ENCODE peak calls at places on chromosomes 6 and 20, in eight cellular contexts. Q is ascending aorta, C is left lung, Z is uterus, J is AG04450, S is pancreas, X is cardiac fibroblast, G is tibial nerve. K is an unnamed sample.
A peak's percentile ranks its signal among the peaks of the same experiment; 100 is the strongest.

GRCh38 chr20:20806121-20806820 is 93.8 kb upstream of the RALGAPA2 start:
- DNase-seq in Q (no peak), C (no peak), Z (no peak), J (no peak), S (no peak), X (no peak), G (no peak), K (no peak)

GRCh38 chr6:12163149-12163548 is 127.0 kb upstream of the EDN1 start:
- DNase-seq in Q (no peak), C (no peak), Z (no peak), J (no peak), S (no peak), X (no peak), G (no peak), K (peak; percentile 70)

GRCh38 chr6:157101166-157101565 is 222.2 kb downstream of the TMEM242 start:
- DNase-seq in Q (no peak), C (no peak), Z (no peak), J (no peak), S (no peak), X (no peak), G (no peak), K (no peak)

GRCh38 chr6:138592698-138593097 is 93.4 kb upstream of the NHSL1 start:
- DNase-seq in Q (no peak), C (no peak), Z (no peak), J (no peak), S (no peak), X (no peak), G (no peak), K (no peak)

GRCh38 chr6:15283986-15284361 is 38.1 kb downstream of the JARID2 start:
- DNase-seq in Q (no peak), C (no peak), Z (no peak), J (no peak), S (no peak), X (peak; percentile 71), G (no peak), K (peak; percentile 79)

GRCh38 chr6:105675715-105676397 is 273.0 kb upstream of the PREP start:
- DNase-seq in Q (no peak), C (no peak), Z (no peak), J (peak; percentile 37), S (no peak), X (peak; percentile 81), G (no peak), K (peak; percentile 68)

GRCh38 chr6:41451515-41452163 is 94.5 kb upstream of the FOXP4 start:
- DNase-seq in Q (peak; percentile 25), C (peak; percentile 36), Z (peak; percentile 64), J (no peak), S (no peak), X (peak; percentile 23), G (no peak), K (peak; percentile 66)

GRCh38 chr6:108795122-108795521 is 53.1 kb upstream of the ARMC2 start:
- DNase-seq in Q (no peak), C (no peak), Z (no peak), J (no peak), S (no peak), X (no peak), G (no peak), K (no peak)

GRCh38 chr20:35697696-35698297 is 1.4 kb downstream of the NFS1 start:
- DNase-seq in Q (no peak), C (no peak), Z (no peak), J (no peak), S (no peak), X (no peak), G (no peak), K (no peak)

GRCh38 chr20:62820962-62821725 is 4.3 kb downstream of the COL9A3 start:
- DNase-seq in Q (no peak), C (no peak), Z (no peak), J (no peak), S (no peak), X (no peak), G (no peak), K (no peak)

GRCh38 chr6:35297541-35298481 is at the start of gene DEF6:
- DNase-seq in Q (peak; percentile 62), C (peak; percentile 90), Z (peak; percentile 68), J (peak; percentile 60), S (peak; percentile 83), X (peak; percentile 79), G (peak; percentile 28), K (peak; percentile 94)

GRCh38 chr20:59994697-59995122 is 36.5 kb downstream of the CDH26 start:
- DNase-seq in Q (no peak), C (peak; percentile 82), Z (peak; percentile 24), J (no peak), S (no peak), X (peak; percentile 15), G (no peak), K (peak; percentile 2)

GRCh38 chr6:158165919-158166416 is 2.1 kb downstream of the SERAC1 start:
- DNase-seq in Q (no peak), C (no peak), Z (no peak), J (no peak), S (no peak), X (no peak), G (no peak), K (no peak)

GRCh38 chr6:30829016-30829415 is 55.3 kb upstream of the DDR1 start:
- DNase-seq in Q (no peak), C (no peak), Z (no peak), J (no peak), S (no peak), X (no peak), G (no peak), K (no peak)
- H3K4me3 ChIP-seq in Q (no peak overlapping the region), C (no peak overlapping the region), Z (no peak overlapping the region), J (no peak overlapping the region), S (no peak overlapping the region), X (no peak overlapping the region), G (no peak overlapping the region), K (no peak overlapping the region)

GRCh38 chr6:130794010-130794675 is 33.1 kb upstream of the SMLR1 start:
- DNase-seq in Q (no peak), C (no peak), Z (no peak), J (no peak), S (no peak), X (no peak), G (no peak), K (no peak)
- TF ChIP-seq CTCF in Q (no peak), C (no peak), Z (no peak), J (no peak), S (no peak), X (no peak), G (no peak), K (no peak)

GRCh38 chr6:43277643-43278523 is 20.2 kb upstream of the SLC22A7 start:
- DNase-seq in Q (no peak), C (no peak), Z (no peak), J (no peak), S (no peak), X (no peak), G (no peak), K (no peak)

GRCh38 chr6:43277083-43277642 is 20.9 kb upstream of the SLC22A7 start:
- DNase-seq in Q (no peak), C (no peak), Z (no peak), J (no peak), S (no peak), X (no peak), G (no peak), K (no peak)

GRCh38 chr6:43275782-43276179 is 22.3 kb upstream of the SLC22A7 start:
- DNase-seq in Q (no peak), C (no peak), Z (no peak), J (no peak), S (no peak), X (no peak), G (no peak), K (no peak)

GRCh38 chr6:43274916-43275597 is 23.0 kb upstream of the SLC22A7 start:
- DNase-seq in Q (no peak), C (no peak), Z (no peak), J (no peak), S (no peak), X (no peak), G (no peak), K (no peak)

GRCh38 chr6:43276180-43277082 is 21.6 kb upstream of the SLC22A7 start:
- DNase-seq in Q (no peak), C (no peak), Z (no peak), J (no peak), S (no peak), X (no peak), G (no peak), K (peak; percentile 15)
- H3K4me3 ChIP-seq in Q (peak overlapping the region; percentile 68), C (no peak overlapping the region), Z (peak overlapping the region; percentile 45), J (no peak overlapping the region), S (no peak overlapping the region), X (no peak overlapping the region), G (peak overlapping the region; percentile 47), K (no peak overlapping the region)

GRCh38 chr20:12660918-12661317 is 347.9 kb upstream of the SPTLC3 start:
- DNase-seq in Q (no peak), C (no peak), Z (no peak), J (no peak), S (no peak), X (no peak), G (no peak), K (peak; percentile 17)
- TF ChIP-seq CTCF in Q (peak; percentile 41), C (no peak), Z (no peak), J (no peak), S (no peak), X (no peak), G (no peak), K (peak; percentile 31)

GRCh38 chr6:760982-761955 is 68.3 kb upstream of the EXOC2 start:
- DNase-seq in Q (no peak), C (no peak), Z (no peak), J (no peak), S (no peak), X (no peak), G (no peak), K (no peak)
- H3K4me3 ChIP-seq in Q (no peak overlapping the region), C (no peak overlapping the region), Z (no peak overlapping the region), J (no peak overlapping the region), S (no peak overlapping the region), X (no peak overlapping the region), G (no peak overlapping the region), K (no peak overlapping the region)

GRCh38 chr6:149484733-149485700 is at the start of gene ZC3H12D:
- DNase-seq in Q (peak; percentile 28), C (peak; percentile 60), Z (no peak), J (no peak), S (no peak), X (peak; percentile 17), G (no peak), K (peak; percentile 86)
- TF ChIP-seq CTCF in Q (no peak), C (peak; percentile 43), Z (no peak), J (peak; percentile 9), S (no peak), X (peak; percentile 13), G (peak; percentile 28), K (peak; percentile 25)

GRCh38 chr6:162952343-162952871 is 224.6 kb downstream of the PACRG start:
- DNase-seq in Q (no peak), C (no peak), Z (no peak), J (no peak), S (no peak), X (no peak), G (no peak), K (no peak)
- H3K4me3 ChIP-seq in Q (no peak overlapping the region), C (no peak overlapping the region), Z (no peak overlapping the region), J (no peak overlapping the region), S (no peak overlapping the region), X (no peak overlapping the region), G (no peak overlapping the region), K (no peak overlapping the region)

GRCh38 chr6:71139249-71139648 is 149.4 kb upstream of the OGFRL1 start:
- DNase-seq in Q (no peak), C (no peak), Z (no peak), J (no peak), S (no peak), X (peak; percentile 35), G (no peak), K (peak; percentile 54)

GRCh38 chr6:71138416-71138815 is 150.2 kb upstream of the OGFRL1 start:
- DNase-seq in Q (no peak), C (no peak), Z (no peak), J (no peak), S (no peak), X (no peak), G (no peak), K (peak; percentile 14)

GRCh38 chr6:71134929-71135642 is 153.5 kb upstream of the OGFRL1 start:
- DNase-seq in Q (no peak), C (no peak), Z (no peak), J (no peak), S (no peak), X (no peak), G (no peak), K (peak; percentile 21)
- TF ChIP-seq CTCF in Q (no peak), C (no peak), Z (no peak), J (no peak), S (no peak), X (no peak), G (no peak), K (peak; percentile 31)